ENCODE peak calls at places on chromosomes 5 and 9, in six cellular contexts. One of them, this sample, is unnamed.
A peak's percentile ranks its signal among the peaks of the same experiment; 100 is the strongest.

GRCh38 chr9:82606761-82607382 is 456.1 kb downstream of the RASEF start:
- DNase-seq in HEK293T: peak; percentile 53
- DNase-seq in NCI-H2227 treated with DMSO at 0.1 percent for 48 hours: peak; percentile 71
- DNase-seq in activated naive CD4-positive, alpha-beta T cell treated with anti-CD3 and anti-CD28 coated beads for 36 hours: peak; percentile 21
- DNase-seq in endothelial cell: peak; percentile 62
- DNase-seq in Daoy: peak; percentile 47
- DNase-seq in this sample: peak; percentile 44

GRCh38 chr9:91178281-91179236 is 183.2 kb downstream of the AUH start:
- DNase-seq in HEK293T: no peak
- DNase-seq in NCI-H2227 treated with DMSO at 0.1 percent for 48 hours: no peak
- DNase-seq in activated naive CD4-positive, alpha-beta T cell treated with anti-CD3 and anti-CD28 coated beads for 36 hours: no peak
- DNase-seq in endothelial cell: no peak
- DNase-seq in Daoy: no peak
- DNase-seq in this sample: no peak

GRCh38 chr5:55965525-55965924 is 29.2 kb downstream of the IL6ST start:
- DNase-seq in HEK293T: no peak
- DNase-seq in NCI-H2227 treated with DMSO at 0.1 percent for 48 hours: no peak
- DNase-seq in activated naive CD4-positive, alpha-beta T cell treated with anti-CD3 and anti-CD28 coated beads for 36 hours: no peak
- DNase-seq in endothelial cell: no peak
- DNase-seq in Daoy: no peak
- DNase-seq in this sample: no peak

GRCh38 chr5:4027335-4027734 is 431.7 kb downstream of the IRX1 start:
- DNase-seq in HEK293T: no peak
- DNase-seq in NCI-H2227 treated with DMSO at 0.1 percent for 48 hours: no peak
- DNase-seq in activated naive CD4-positive, alpha-beta T cell treated with anti-CD3 and anti-CD28 coated beads for 36 hours: no peak
- DNase-seq in endothelial cell: no peak
- DNase-seq in Daoy: no peak
- DNase-seq in this sample: peak; percentile 9

GRCh38 chr5:180818275-180818674 is 15.7 kb upstream of the MGAT1 start:
- DNase-seq in HEK293T: no peak
- DNase-seq in NCI-H2227 treated with DMSO at 0.1 percent for 48 hours: no peak
- DNase-seq in activated naive CD4-positive, alpha-beta T cell treated with anti-CD3 and anti-CD28 coated beads for 36 hours: no peak
- DNase-seq in endothelial cell: no peak
- DNase-seq in Daoy: no peak
- DNase-seq in this sample: no peak

GRCh38 chr5:164346785-164347630 is 841.6 kb downstream of the MAT2B start:
- DNase-seq in HEK293T: no peak
- DNase-seq in NCI-H2227 treated with DMSO at 0.1 percent for 48 hours: no peak
- DNase-seq in activated naive CD4-positive, alpha-beta T cell treated with anti-CD3 and anti-CD28 coated beads for 36 hours: no peak
- DNase-seq in endothelial cell: no peak
- DNase-seq in Daoy: no peak
- DNase-seq in this sample: no peak

GRCh38 chr5:34039398-34040157 is 3.4 kb downstream of the C1QTNF3 start:
- DNase-seq in HEK293T: no peak
- DNase-seq in NCI-H2227 treated with DMSO at 0.1 percent for 48 hours: no peak
- DNase-seq in activated naive CD4-positive, alpha-beta T cell treated with anti-CD3 and anti-CD28 coated beads for 36 hours: no peak
- DNase-seq in endothelial cell: no peak
- DNase-seq in Daoy: no peak
- DNase-seq in this sample: no peak

GRCh38 chr5:88675758-88676636 is 207.0 kb downstream of the MEF2C start:
- DNase-seq in HEK293T: peak; percentile 68
- DNase-seq in NCI-H2227 treated with DMSO at 0.1 percent for 48 hours: peak; percentile 70
- DNase-seq in activated naive CD4-positive, alpha-beta T cell treated with anti-CD3 and anti-CD28 coated beads for 36 hours: peak; percentile 42
- DNase-seq in endothelial cell: peak; percentile 47
- DNase-seq in Daoy: peak; percentile 94
- DNase-seq in this sample: peak; percentile 88

GRCh38 chr9:6106576-6107339 is 91.3 kb upstream of the RANBP6 start:
- DNase-seq in HEK293T: peak; percentile 15
- DNase-seq in NCI-H2227 treated with DMSO at 0.1 percent for 48 hours: no peak
- DNase-seq in activated naive CD4-positive, alpha-beta T cell treated with anti-CD3 and anti-CD28 coated beads for 36 hours: peak; percentile 11
- DNase-seq in endothelial cell: peak; percentile 28
- DNase-seq in Daoy: peak; percentile 17
- DNase-seq in this sample: peak; percentile 76

GRCh38 chr9:128546504-128546903 is 5.9 kb upstream of the SPTAN1 start:
- DNase-seq in HEK293T: no peak
- DNase-seq in NCI-H2227 treated with DMSO at 0.1 percent for 48 hours: no peak
- DNase-seq in activated naive CD4-positive, alpha-beta T cell treated with anti-CD3 and anti-CD28 coated beads for 36 hours: no peak
- DNase-seq in endothelial cell: no peak
- DNase-seq in Daoy: no peak
- DNase-seq in this sample: no peak

GRCh38 chr5:81303563-81303962 is 2.2 kb downstream of the ZCCHC9 start:
- DNase-seq in HEK293T: no peak
- DNase-seq in NCI-H2227 treated with DMSO at 0.1 percent for 48 hours: no peak
- DNase-seq in activated naive CD4-positive, alpha-beta T cell treated with anti-CD3 and anti-CD28 coated beads for 36 hours: no peak
- DNase-seq in endothelial cell: no peak
- DNase-seq in Daoy: peak; percentile 23
- DNase-seq in this sample: peak; percentile 48

GRCh38 chr5:56757077-56757476 is 58.3 kb upstream of the MAP3K1 start:
- DNase-seq in HEK293T: no peak
- DNase-seq in NCI-H2227 treated with DMSO at 0.1 percent for 48 hours: no peak
- DNase-seq in activated naive CD4-positive, alpha-beta T cell treated with anti-CD3 and anti-CD28 coated beads for 36 hours: no peak
- DNase-seq in endothelial cell: no peak
- DNase-seq in Daoy: no peak
- DNase-seq in this sample: peak; percentile 85

GRCh38 chr9:133203506-133204075 is 5.5 kb downstream of the OBP2B start:
- DNase-seq in HEK293T: no peak
- DNase-seq in NCI-H2227 treated with DMSO at 0.1 percent for 48 hours: no peak
- DNase-seq in activated naive CD4-positive, alpha-beta T cell treated with anti-CD3 and anti-CD28 coated beads for 36 hours: no peak
- DNase-seq in endothelial cell: no peak
- DNase-seq in Daoy: no peak
- DNase-seq in this sample: no peak

GRCh38 chr9:90872835-90873294 is 71.2 kb downstream of the SYK start:
- DNase-seq in HEK293T: no peak
- DNase-seq in NCI-H2227 treated with DMSO at 0.1 percent for 48 hours: no peak
- DNase-seq in activated naive CD4-positive, alpha-beta T cell treated with anti-CD3 and anti-CD28 coated beads for 36 hours: no peak
- DNase-seq in endothelial cell: no peak
- DNase-seq in Daoy: no peak
- DNase-seq in this sample: no peak

GRCh38 chr9:120532475-120532874 is 47.5 kb downstream of the CDK5RAP2 start:
- DNase-seq in HEK293T: no peak
- DNase-seq in NCI-H2227 treated with DMSO at 0.1 percent for 48 hours: no peak
- DNase-seq in activated naive CD4-positive, alpha-beta T cell treated with anti-CD3 and anti-CD28 coated beads for 36 hours: no peak
- DNase-seq in endothelial cell: no peak
- DNase-seq in Daoy: peak; percentile 27
- DNase-seq in this sample: peak; percentile 73

GRCh38 chr5:176383961-176384360 is 4.4 kb downstream of the NOP16 start:
- DNase-seq in HEK293T: no peak
- DNase-seq in NCI-H2227 treated with DMSO at 0.1 percent for 48 hours: no peak
- DNase-seq in activated naive CD4-positive, alpha-beta T cell treated with anti-CD3 and anti-CD28 coated beads for 36 hours: no peak
- DNase-seq in endothelial cell: no peak
- DNase-seq in Daoy: no peak
- DNase-seq in this sample: no peak

GRCh38 chr9:35903049-35903448 is 3.0 kb upstream of the HRCT1 start:
- DNase-seq in HEK293T: peak; percentile 62
- DNase-seq in NCI-H2227 treated with DMSO at 0.1 percent for 48 hours: peak; percentile 16
- DNase-seq in activated naive CD4-positive, alpha-beta T cell treated with anti-CD3 and anti-CD28 coated beads for 36 hours: peak; percentile 52
- DNase-seq in endothelial cell: peak; percentile 45
- DNase-seq in Daoy: peak; percentile 61
- DNase-seq in this sample: peak; percentile 54

GRCh38 chr5:154997746-154998145 is 15.8 kb upstream of the KIF4B start:
- DNase-seq in HEK293T: no peak
- DNase-seq in NCI-H2227 treated with DMSO at 0.1 percent for 48 hours: no peak
- DNase-seq in activated naive CD4-positive, alpha-beta T cell treated with anti-CD3 and anti-CD28 coated beads for 36 hours: no peak
- DNase-seq in endothelial cell: no peak
- DNase-seq in Daoy: peak; percentile 19
- DNase-seq in this sample: no peak

GRCh38 chr9:32915802-32916201 is 85.6 kb downstream of the APTX start:
- DNase-seq in HEK293T: no peak
- DNase-seq in NCI-H2227 treated with DMSO at 0.1 percent for 48 hours: no peak
- DNase-seq in activated naive CD4-positive, alpha-beta T cell treated with anti-CD3 and anti-CD28 coated beads for 36 hours: no peak
- DNase-seq in endothelial cell: no peak
- DNase-seq in Daoy: no peak
- DNase-seq in this sample: no peak

GRCh38 chr5:151471276-151471675 is 23.9 kb downstream of the SLC36A1 start:
- DNase-seq in HEK293T: no peak
- DNase-seq in NCI-H2227 treated with DMSO at 0.1 percent for 48 hours: no peak
- DNase-seq in activated naive CD4-positive, alpha-beta T cell treated with anti-CD3 and anti-CD28 coated beads for 36 hours: no peak
- DNase-seq in endothelial cell: no peak
- DNase-seq in Daoy: no peak
- DNase-seq in this sample: no peak

GRCh38 chr9:10059044-10059443 is 553.8 kb downstream of the PTPRD start:
- DNase-seq in HEK293T: no peak
- DNase-seq in NCI-H2227 treated with DMSO at 0.1 percent for 48 hours: no peak
- DNase-seq in activated naive CD4-positive, alpha-beta T cell treated with anti-CD3 and anti-CD28 coated beads for 36 hours: no peak
- DNase-seq in endothelial cell: no peak
- DNase-seq in Daoy: no peak
- DNase-seq in this sample: no peak

GRCh38 chr9:121858788-121859187 is 207.4 kb downstream of the DAB2IP start:
- DNase-seq in HEK293T: no peak
- DNase-seq in NCI-H2227 treated with DMSO at 0.1 percent for 48 hours: no peak
- DNase-seq in activated naive CD4-positive, alpha-beta T cell treated with anti-CD3 and anti-CD28 coated beads for 36 hours: no peak
- DNase-seq in endothelial cell: no peak
- DNase-seq in Daoy: no peak
- DNase-seq in this sample: no peak

GRCh38 chr5:56112526-56113121 is 117.9 kb upstream of the IL6ST start:
- DNase-seq in HEK293T: peak; percentile 36
- DNase-seq in NCI-H2227 treated with DMSO at 0.1 percent for 48 hours: no peak
- DNase-seq in activated naive CD4-positive, alpha-beta T cell treated with anti-CD3 and anti-CD28 coated beads for 36 hours: no peak
- DNase-seq in endothelial cell: no peak
- DNase-seq in Daoy: peak; percentile 74
- DNase-seq in this sample: peak; percentile 93

GRCh38 chr5:120684213-120684612 is 220.1 kb downstream of the PRR16 start:
- DNase-seq in HEK293T: no peak
- DNase-seq in NCI-H2227 treated with DMSO at 0.1 percent for 48 hours: no peak
- DNase-seq in activated naive CD4-positive, alpha-beta T cell treated with anti-CD3 and anti-CD28 coated beads for 36 hours: no peak
- DNase-seq in endothelial cell: no peak
- DNase-seq in Daoy: no peak
- DNase-seq in this sample: peak; percentile 21

GRCh38 chr5:52740007-52740406 is 47.7 kb upstream of the ITGA1 start:
- DNase-seq in HEK293T: no peak
- DNase-seq in NCI-H2227 treated with DMSO at 0.1 percent for 48 hours: no peak
- DNase-seq in activated naive CD4-positive, alpha-beta T cell treated with anti-CD3 and anti-CD28 coated beads for 36 hours: no peak
- DNase-seq in endothelial cell: no peak
- DNase-seq in Daoy: no peak
- DNase-seq in this sample: peak; percentile 42

GRCh38 chr9:91992636-91993035 is 42.6 kb upstream of the ROR2 start:
- DNase-seq in HEK293T: no peak
- DNase-seq in NCI-H2227 treated with DMSO at 0.1 percent for 48 hours: no peak
- DNase-seq in activated naive CD4-positive, alpha-beta T cell treated with anti-CD3 and anti-CD28 coated beads for 36 hours: no peak
- DNase-seq in endothelial cell: no peak
- DNase-seq in Daoy: no peak
- DNase-seq in this sample: peak; percentile 89

GRCh38 chr5:31427013-31427783 is 104.7 kb downstream of the DROSHA start:
- DNase-seq in HEK293T: no peak
- DNase-seq in NCI-H2227 treated with DMSO at 0.1 percent for 48 hours: no peak
- DNase-seq in activated naive CD4-positive, alpha-beta T cell treated with anti-CD3 and anti-CD28 coated beads for 36 hours: no peak
- DNase-seq in endothelial cell: no peak
- DNase-seq in Daoy: no peak
- DNase-seq in this sample: no peak

GRCh38 chr9:114856210-114856941 is 50.5 kb upstream of the TNFSF15 start:
- DNase-seq in HEK293T: no peak
- DNase-seq in NCI-H2227 treated with DMSO at 0.1 percent for 48 hours: no peak
- DNase-seq in activated naive CD4-positive, alpha-beta T cell treated with anti-CD3 and anti-CD28 coated beads for 36 hours: no peak
- DNase-seq in endothelial cell: no peak
- DNase-seq in Daoy: no peak
- DNase-seq in this sample: no peak

GRCh38 chr5:79832911-79833310 is 143.3 kb downstream of the CMYA5 start:
- DNase-seq in HEK293T: no peak
- DNase-seq in NCI-H2227 treated with DMSO at 0.1 percent for 48 hours: no peak
- DNase-seq in activated naive CD4-positive, alpha-beta T cell treated with anti-CD3 and anti-CD28 coated beads for 36 hours: no peak
- DNase-seq in endothelial cell: no peak
- DNase-seq in Daoy: no peak
- DNase-seq in this sample: no peak

This sample was measured in RPMI7951.